ENCODE peak calls at places on chromosomes 7 and 10, in nine cellular contexts. V, C, F, W, B, A, O, L and P are unnamed samples. For H3K9me3, the result is how much of the 10 kb centered on the place peaks cover.

GRCh38 chr10:31075434-31075833 is 43.8 kb upstream of the ZNF438 start:
- DNase-seq in F (no peak), C (no peak), A (peak), W (no peak), V (no peak), L (peak), O (no peak), B (no peak), P (no peak)

GRCh38 chr10:12960431-12960898 is 41.0 kb downstream of the CCDC3 start:
- DNase-seq in O (no peak), V (no peak), W (peak), F (no peak), L (peak), A (no peak), B (no peak), C (no peak), P (no peak)

GRCh38 chr7:68700414-68700813 is 897.9 kb upstream of the AUTS2 start:
- DNase-seq in C (no peak), F (no peak), V (no peak), O (no peak), B (no peak), W (no peak), A (peak), L (peak), P (no peak)

GRCh38 chr10:71255817-71256660 is 43.7 kb downstream of the UNC5B start:
- DNase-seq in C (no peak), W (peak), F (peak), V (no peak), O (no peak), L (peak), B (no peak), A (peak), P (no peak)

GRCh38 chr7:156379242-156380070 is 261.1 kb upstream of the RNF32 start:
- DNase-seq in W (no peak), F (no peak), V (no peak), C (no peak), B (no peak), O (no peak), L (no peak), A (no peak), P (no peak)

GRCh38 chr10:75400769-75401568 is 595 bp downstream of the ZNF503 start:
- DNase-seq in V (no peak), O (no peak), B (peak), W (peak), L (peak), F (peak), C (peak), A (peak), P (no peak)

GRCh38 chr7:90266808-90267207 is 21.8 kb downstream of the CFAP69 start:
- DNase-seq in A (peak), O (no peak), F (no peak), V (no peak), C (no peak), L (peak), W (no peak), B (no peak), P (no peak)

GRCh38 chr10:15521507-15521906 is 150.4 kb upstream of the FAM171A1 start:
- DNase-seq in W (no peak), V (no peak), A (no peak), F (no peak), B (no peak), L (no peak), C (no peak), O (no peak), P (no peak)

GRCh38 chr10:44752451-44753441 is 158.4 kb upstream of the TMEM72 start:
- DNase-seq in W (no peak), O (no peak), A (peak), B (no peak), C (no peak), V (no peak), L (peak), F (no peak), P (no peak)

GRCh38 chr7:80385512-80385911 is 126.4 kb downstream of the GNAT3 start:
- DNase-seq in F (no peak), O (no peak), B (no peak), A (no peak), C (no peak), L (no peak), V (no peak), W (no peak), P (no peak)

GRCh38 chr10:5565671-5566581 is 41.2 kb downstream of the CALML3 start:
- DNase-seq in O (no peak), W (no peak), B (no peak), C (peak), A (peak), L (peak), F (no peak), V (no peak), P (no peak)

GRCh38 chr10:44660271-44660670 is 250.9 kb upstream of the TMEM72 start:
- DNase-seq in A (peak), B (no peak), L (peak), F (no peak), W (no peak), O (no peak), V (no peak), C (no peak), P (no peak)

GRCh38 chr7:22350466-22351328 is 6.3 kb downstream of the RAPGEF5 start:
- DNase-seq in F (no peak), W (no peak), C (no peak), O (no peak), A (peak), V (no peak), L (peak), B (no peak), P (no peak)

GRCh38 chr10:8102708-8103401 is 48.4 kb downstream of the GATA3 start:
- DNase-seq in V (no peak), A (no peak), W (no peak), B (no peak), F (no peak), L (no peak), O (no peak), C (no peak), P (no peak)

GRCh38 chr7:38232475-38233366 is 40.7 kb downstream of the TARP start:
- DNase-seq in C (no peak), V (peak), O (no peak), A (peak), W (peak), F (no peak), B (no peak), L (peak), P (peak)

GRCh38 chr7:148265896-148266295 is 324.7 kb upstream of the C7orf33 start:
- DNase-seq in A (no peak), B (no peak), W (no peak), L (no peak), O (no peak), V (no peak), C (no peak), F (no peak), P (no peak)

GRCh38 chr7:25952277-25953057 is 199.5 kb upstream of the NFE2L3 start:
- DNase-seq in A (no peak), O (no peak), B (no peak), L (no peak), V (no peak), F (no peak), W (peak), C (peak), P (no peak)

DNA sequence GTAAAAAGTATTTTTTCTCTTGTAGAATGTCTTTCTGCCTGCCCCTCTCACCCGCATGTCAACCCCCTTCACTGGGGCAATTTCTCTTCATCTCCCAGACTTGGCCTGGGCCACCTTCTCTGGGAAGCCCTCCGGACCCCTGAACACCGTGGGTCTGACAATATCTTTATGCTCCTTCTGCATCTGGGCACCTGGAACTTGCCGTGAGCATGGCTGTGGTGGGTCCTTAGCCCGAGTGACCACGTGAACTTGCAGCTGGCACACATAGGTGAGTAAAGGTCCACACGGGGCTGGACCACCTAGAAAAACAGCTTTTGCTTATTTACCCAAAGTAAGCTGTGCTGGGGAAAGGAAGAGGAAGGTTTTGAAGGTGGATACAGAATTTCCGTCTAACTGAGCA is 600.2 kb downstream of the DNAJB6 start:
- DNase-seq in F (no peak), L (no peak), A (no peak), O (no peak), C (no peak), W (no peak), B (no peak), V (no peak), P (no peak)
- H3K9me3 ChIP-seq in F (under half), L (half or more), A (under half), O (under half), C (under half), W (under half), B (under half), V (under half), P (under half)

DNA sequence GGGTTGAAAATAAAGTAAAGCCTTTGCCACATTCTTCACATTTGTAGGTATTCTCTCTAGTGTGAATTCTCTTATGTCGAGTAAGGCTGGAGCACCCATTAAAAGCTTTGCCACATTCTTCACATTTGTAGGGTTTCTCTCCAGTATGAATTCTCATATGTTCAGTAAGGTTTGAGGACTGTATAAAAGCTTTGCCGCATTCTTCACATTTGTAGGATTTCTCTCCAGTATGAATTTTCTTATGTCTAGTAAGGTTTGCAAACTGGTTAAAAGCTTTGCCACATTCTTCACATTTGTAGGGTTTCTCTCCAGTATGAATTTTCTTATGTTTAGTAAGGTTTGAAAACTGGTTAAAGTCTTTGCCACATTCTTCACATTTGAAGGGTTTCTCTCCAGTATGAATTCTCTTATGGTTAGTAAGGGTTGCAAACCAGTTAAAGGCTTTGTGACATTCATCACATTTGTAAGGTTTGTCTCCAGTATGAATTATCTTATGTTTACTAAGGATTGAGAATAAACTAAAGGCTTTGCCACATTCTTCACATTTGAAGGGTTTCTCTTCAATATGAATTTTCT is 41.4 kb downstream of the ZNF680 start:
- DNase-seq in F (no peak), V (no peak), L (no peak), C (no peak), W (no peak), B (no peak), A (no peak), O (no peak), P (no peak)
- H3K9me3 ChIP-seq in F (half or more), V (under half), L (under half), C (under half), W (half or more), B (under half), A (under half), O (half or more), P (under half)

GRCh38 chr7:87210506-87210905 is 9.0 kb downstream of the TMEM243 start:
- DNase-seq in F (no peak), W (no peak), V (no peak), B (no peak), L (no peak), O (no peak), A (no peak), C (no peak), P (no peak)
- H3K9me3 ChIP-seq in F (under half), W (under half), V (under half), B (under half), L (under half), O (under half), A (under half), C (under half), P (under half)

GRCh38 chr7:111140091-111140870 is 49.4 kb downstream of the LRRN3 start:
- DNase-seq in A (no peak), F (no peak), B (no peak), C (no peak), O (no peak), L (no peak), W (no peak), V (no peak), P (no peak)
- H3K9me3 ChIP-seq in A (under half), F (under half), B (under half), C (under half), O (under half), L (under half), W (under half), V (under half), P (under half)

GRCh38 chr7:4269086-4269485 is 413.0 kb upstream of the FOXK1 start:
- DNase-seq in F (no peak), W (no peak), O (no peak), B (no peak), L (no peak), V (no peak), A (no peak), C (no peak), P (no peak)
- H3K9me3 ChIP-seq in F (under half), W (under half), O (under half), B (under half), L (under half), V (under half), A (under half), C (under half), P (under half)

GRCh38 chr7:13848576-13849527 is 140.6 kb downstream of the ETV1 start:
- DNase-seq in V (no peak), B (no peak), A (no peak), F (peak), C (no peak), L (peak), O (no peak), W (no peak), P (no peak)

GRCh38 chr7:13849528-13849892 is 140.0 kb downstream of the ETV1 start:
- DNase-seq in F (no peak), A (peak), B (no peak), V (no peak), L (no peak), W (no peak), C (no peak), O (no peak), P (no peak)

GRCh38 chr7:13846386-13846785 is 143.1 kb downstream of the ETV1 start:
- DNase-seq in B (no peak), O (no peak), W (no peak), F (no peak), C (no peak), V (no peak), A (no peak), L (no peak), P (no peak)

GRCh38 chr7:13844954-13845353 is 144.5 kb downstream of the ETV1 start:
- DNase-seq in C (no peak), B (no peak), L (no peak), A (no peak), W (no peak), F (no peak), V (no peak), O (no peak), P (no peak)

DNA sequence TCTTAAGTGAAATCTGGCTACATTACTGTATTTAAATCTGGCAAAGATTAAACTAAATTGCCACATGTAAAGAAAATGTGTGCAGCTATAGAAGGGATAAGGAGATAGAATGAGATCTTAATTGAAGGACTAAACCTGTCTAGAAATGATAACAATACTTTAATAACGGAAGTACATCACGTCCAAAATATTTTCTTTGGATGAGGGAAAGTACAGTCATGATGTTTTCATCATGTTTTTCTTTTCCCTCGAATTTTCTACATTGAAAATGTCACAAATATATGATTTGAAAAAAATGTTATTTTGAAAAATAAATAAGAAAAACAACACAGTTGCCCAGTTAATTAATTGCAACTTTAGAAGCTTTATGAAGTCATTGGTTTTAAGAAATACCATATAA is 143.9 kb downstream of the ETV1 start:
- DNase-seq in C (no peak), W (no peak), V (no peak), F (no peak), O (no peak), B (no peak), A (no peak), L (no peak), P (no peak)
- H3K9me3 ChIP-seq in C (under half), W (under half), V (under half), F (under half), O (under half), B (under half), A (under half), L (under half), P (under half)

DNA sequence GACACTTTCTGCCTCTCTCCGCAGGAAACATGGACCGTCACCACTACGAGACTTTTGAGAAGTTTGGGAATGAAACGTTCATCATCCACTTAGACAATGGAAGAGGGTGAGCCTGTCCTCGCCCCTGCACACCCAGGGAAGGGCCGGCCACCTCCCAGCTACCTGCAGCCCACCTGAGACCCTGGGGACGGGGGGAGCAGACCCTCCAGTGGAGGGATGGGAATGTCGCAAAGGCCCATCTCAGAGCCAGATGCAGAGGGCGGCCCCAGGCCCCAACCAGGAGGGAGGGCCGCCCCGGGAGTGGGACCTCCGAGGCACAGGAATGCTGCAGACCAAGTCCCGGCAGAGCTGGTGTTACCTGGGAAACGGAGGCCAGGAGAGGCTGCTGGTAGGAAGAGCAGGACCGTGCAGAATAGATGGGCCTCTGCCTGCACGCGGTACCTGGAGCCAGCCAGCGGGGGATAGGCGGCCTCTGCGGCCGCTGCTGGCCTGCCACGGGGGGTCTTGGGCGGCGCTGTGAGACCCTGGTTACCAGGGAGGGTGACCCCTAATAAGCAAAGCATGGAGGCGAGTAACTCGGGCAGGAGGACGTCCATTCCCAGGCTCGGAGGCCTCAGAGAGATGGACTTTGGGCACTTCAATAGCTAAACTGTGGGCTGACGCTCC is 32.9 kb upstream of the FOXL3 start:
- DNase-seq in O (no peak), A (no peak), V (no peak), L (no peak), W (peak), C (peak), F (no peak), B (no peak), P (no peak)
- H3K9me3 ChIP-seq in O (under half), A (under half), V (under half), L (under half), W (under half), C (under half), F (under half), B (under half), P (under half)